ENCODE peak calls at places on chromosomes 13 and 19, in five cellular contexts. N, W, M, K and D are unnamed samples.
A peak's percentile ranks its signal among the peaks of the same experiment; 100 is the strongest.

GRCh38 chr13:26401578-26402021 is 147.7 kb downstream of the CDK8 start:
- DNase-seq in W (no peak), K (no peak), N (no peak), M (no peak), D (peak; percentile 73)

GRCh38 chr13:52003551-52003950 is 7.7 kb downstream of the ATP7B start:
- DNase-seq in W (no peak), N (peak; percentile 46), K (no peak), M (no peak), D (peak; percentile 31)

GRCh38 chr13:80508031-80508430 is 167.1 kb upstream of the SPRY2 start:
- DNase-seq in N (no peak), M (no peak), K (no peak), W (no peak), D (no peak)

GRCh38 chr19:51136891-51137551 is 5.1 kb upstream of the SIGLEC7 start:
- DNase-seq in W (no peak), M (no peak), N (no peak), K (no peak), D (no peak)

GRCh38 chr13:28492527-28493367 is 2.2 kb downstream of the FLT1 start:
- DNase-seq in N (no peak), M (peak; percentile 70), W (no peak), K (peak; percentile 49), D (no peak)

GRCh38 chr13:49472186-49472585 is 23.6 kb upstream of the PHF11 start:
- DNase-seq in N (no peak), W (no peak), K (no peak), M (no peak), D (no peak)

GRCh38 chr13:47109028-47109427 is 212.2 kb upstream of the HTR2A start:
- DNase-seq in M (peak; percentile 61), N (no peak), K (peak; percentile 19), W (no peak), D (no peak)

GRCh38 chr13:90696254-90696653 is 651.2 kb upstream of the MIR17HG start:
- DNase-seq in K (no peak), W (no peak), M (no peak), N (no peak), D (no peak)

GRCh38 chr19:47187797-47188196 is 43.2 kb downstream of the BBC3 start:
- DNase-seq in K (no peak), W (no peak), M (no peak), N (peak; percentile 63), D (peak; percentile 36)

GRCh38 chr13:94329754-94330551 is 149.5 kb downstream of the DCT start:
- DNase-seq in N (no peak), K (no peak), M (no peak), W (no peak), D (no peak)

GRCh38 chr13:24218977-24219376 is 58.5 kb downstream of the SPATA13 start:
- DNase-seq in N (no peak), K (no peak), W (no peak), M (no peak), D (peak; percentile 42)

GRCh38 chr13:95924389-95924994 is 128.7 kb downstream of the UGGT2 start:
- DNase-seq in K (no peak), M (no peak), N (no peak), W (no peak), D (no peak)

GRCh38 chr19:5588441-5588840 is 20.7 kb upstream of the TINCR start:
- DNase-seq in W (no peak), K (no peak), N (peak; percentile 11), M (no peak), D (no peak)

GRCh38 chr13:45607931-45608330 is 7.6 kb downstream of the ERICH6B start:
- DNase-seq in M (no peak), N (no peak), K (no peak), W (no peak), D (no peak)

GRCh38 chr13:23695711-23696512 is 125.7 kb downstream of the TNFRSF19 start:
- DNase-seq in W (peak; percentile 26), K (peak; percentile 37), M (peak; percentile 71), N (peak; percentile 54), D (peak; percentile 50)

GRCh38 chr13:114166381-114167131 is 12.5 kb upstream of the CFAP97D2 start:
- DNase-seq in N (peak; percentile 20), K (no peak), M (no peak), W (no peak), D (no peak)

GRCh38 chr13:111265701-111266035 is 54.8 kb upstream of the TEX29 start:
- DNase-seq in M (no peak), K (no peak), W (no peak), N (no peak), D (no peak)

GRCh38 chr19:28633223-28634030 is 579.5 kb downstream of the UQCRFS1 start:
- DNase-seq in N (peak; percentile 72), M (peak; percentile 63), K (peak; percentile 56), W (peak; percentile 6), D (peak; percentile 57)

GRCh38 chr13:46184277-46184699 is 2.3 kb upstream of the LCP1 start:
- DNase-seq in N (peak; percentile 47), W (peak; percentile 58), M (peak; percentile 81), K (peak; percentile 64), D (peak; percentile 47)

GRCh38 chr19:49222011-49222410 is 64.4 kb downstream of the TRPM4 start:
- DNase-seq in K (no peak), M (no peak), N (no peak), W (no peak), D (no peak)

GRCh38 chr13:109941951-109942350 is 155.6 kb upstream of the IRS2 start:
- DNase-seq in K (no peak), N (no peak), M (no peak), W (no peak), D (no peak)

GRCh38 chr19:39341122-39341719 is 1.0 kb upstream of the SAMD4B start:
- DNase-seq in K (no peak), M (peak; percentile 26), N (peak; percentile 61), W (no peak), D (no peak)

GRCh38 chr19:35853038-35853756 is 893 bp upstream of the NPHS1 start:
- DNase-seq in N (no peak), M (no peak), K (no peak), W (no peak), D (no peak)